ENCODE peak calls at places on chromosomes 6 and 20, in four cellular contexts. Z is ELR, R is HEK293T, P is H9. S is an unnamed sample.

GRCh38 chr6:30075094-30075986 is at the start of gene RNF39:
- DNase-seq in Z (no peak), R (no peak), P (no peak), S (no peak)

GRCh38 chr6:167707686-167708500 is 118.8 kb upstream of the AFDN start:
- DNase-seq in Z (no peak), R (no peak), P (no peak), S (no peak)

GRCh38 chr6:7532232-7532631 is 9.2 kb upstream of the DSP start:
- DNase-seq in Z (no peak), R (no peak), P (no peak), S (no peak)

GRCh38 chr20:62646851-62647520 is 4.7 kb downstream of the SLCO4A1 start:
- DNase-seq in Z (no peak), R (no peak), P (no peak), S (no peak)

GRCh38 chr6:52374247-52374646 is 12.3 kb downstream of the PAQR8 start:
- DNase-seq in Z (no peak), R (no peak), P (no peak), S (no peak)

GRCh38 chr20:9409981-9410380 is 104.4 kb upstream of the LAMP5 start:
- DNase-seq in Z (peak; percentile 88), R (no peak), P (no peak), S (no peak)

GRCh38 chr6:132209351-132209750 is 191.9 kb downstream of the MOXD1 start:
- DNase-seq in Z (peak; percentile 81), R (no peak), P (no peak), S (no peak)

GRCh38 chr6:120198033-120198432 is 848.5 kb upstream of the MAN1A1 start:
- DNase-seq in Z (peak; percentile 14), R (no peak), P (no peak), S (no peak)

GRCh38 chr20:1687053-1687452 is 29.5 kb upstream of the SIRPG start:
- DNase-seq in Z (no peak), R (no peak), P (no peak), S (no peak)

GRCh38 chr6:125804264-125804663 is 13.5 kb downstream of the NCOA7 start:
- DNase-seq in Z (no peak), R (no peak), P (no peak), S (no peak)

GRCh38 chr6:157649311-157650260 is 173.5 kb upstream of the SNX9 start:
- DNase-seq in Z (no peak), R (no peak), P (no peak), S (no peak)

GRCh38 chr20:5990946-5991345 is 40.5 kb downstream of the MCM8 start:
- DNase-seq in Z (no peak), R (no peak), P (no peak), S (no peak)

GRCh38 chr6:16302721-16303552 is 64.5 kb downstream of the GMPR start:
- DNase-seq in Z (no peak), R (no peak), P (no peak), S (no peak)

GRCh38 chr20:48944663-48945297 is 23.3 kb downstream of the ARFGEF2 start:
- DNase-seq in Z (no peak), R (no peak), P (no peak), S (no peak)

GRCh38 chr20:40639956-40640355 is 49.1 kb downstream of the MAFB start:
- DNase-seq in Z (no peak), R (no peak), P (no peak), S (no peak)

GRCh38 chr6:55293116-55293515 is 34.2 kb upstream of the GFRAL start:
- DNase-seq in Z (peak; percentile 56), R (peak; percentile 10), P (no peak), S (no peak)

GRCh38 chr20:32326507-32326851 is 31.7 kb upstream of the ASXL1 start:
- DNase-seq in Z (peak; percentile 42), R (no peak), P (no peak), S (no peak)

GRCh38 chr6:160808263-160808662 is 106.2 kb downstream of the PLG start:
- DNase-seq in Z (no peak), R (no peak), P (no peak), S (no peak)

GRCh38 chr6:14996892-14997291 is 249.0 kb upstream of the JARID2 start:
- DNase-seq in Z (no peak), R (no peak), P (no peak), S (no peak)

GRCh38 chr6:37516920-37517405 is 17.3 kb upstream of the CCDC167 start:
- DNase-seq in Z (no peak), R (no peak), P (no peak), S (no peak)

GRCh38 chr6:88749849-88750248 is 213.6 kb downstream of the RNGTT start:
- DNase-seq in Z (peak; percentile 29), R (no peak), P (no peak), S (no peak)

GRCh38 chr20:53081916-53082863 is 110.0 kb downstream of the TSHZ2 start:
- DNase-seq in Z (no peak), R (peak; percentile 20), P (no peak), S (no peak)

GRCh38 chr20:15917333-15917732 is 655.9 kb downstream of the KIF16B start:
- DNase-seq in Z (no peak), R (no peak), P (no peak), S (no peak)

GRCh38 chr6:30691208-30691872 is 556 bp upstream of the NRM start:
- DNase-seq in Z (no peak), R (no peak), P (no peak), S (no peak)

GRCh38 chr6:23365732-23366131 is 760.3 kb upstream of the NRSN1 start:
- DNase-seq in Z (no peak), R (no peak), P (no peak), S (no peak)